ENCODE peak calls at places on chromosomes 7 and 10, in nine cellular contexts. One of them, this sample, is unnamed.

GRCh38 chr10:89633484-89633883 is 11.6 kb downstream of the PANK1 start:
- DNase-seq in fibroblast of lung: peak; percentile 89
- DNase-seq in thoracic aorta: no peak
- DNase-seq in naive thymus-derived CD4-positive, alpha-beta T cell: no peak
- DNase-seq in H7: no peak
- DNase-seq in fibroblast of mammary gland: peak; percentile 85
- DNase-seq in mesendoderm: no peak
- DNase-seq in psoas muscle: no peak
- DNase-seq in BJ: peak; percentile 67
- DNase-seq in this sample: peak; percentile 59

GRCh38 chr10:48309711-48310226 is 3.3 kb downstream of the MAPK8 start:
- DNase-seq in H7: peak; percentile 35
- DNase-seq in psoas muscle: no peak
- DNase-seq in fibroblast of lung: peak; percentile 21
- DNase-seq in thoracic aorta: no peak
- DNase-seq in mesendoderm: no peak
- DNase-seq in BJ: no peak
- DNase-seq in naive thymus-derived CD4-positive, alpha-beta T cell: peak; percentile 5
- DNase-seq in fibroblast of mammary gland: peak; percentile 55
- DNase-seq in this sample: no peak

GRCh38 chr7:45584261-45585210 is 10.4 kb downstream of the ADCY1 start:
- DNase-seq in naive thymus-derived CD4-positive, alpha-beta T cell: no peak
- DNase-seq in psoas muscle: no peak
- DNase-seq in fibroblast of mammary gland: no peak
- DNase-seq in thoracic aorta: no peak
- DNase-seq in fibroblast of lung: no peak
- DNase-seq in BJ: no peak
- DNase-seq in mesendoderm: no peak
- DNase-seq in H7: no peak
- DNase-seq in this sample: no peak

GRCh38 chr7:33932221-33932620 is 26.9 kb downstream of the BMPER start:
- DNase-seq in naive thymus-derived CD4-positive, alpha-beta T cell: no peak
- DNase-seq in fibroblast of lung: no peak
- DNase-seq in psoas muscle: no peak
- DNase-seq in thoracic aorta: no peak
- DNase-seq in H7: no peak
- DNase-seq in BJ: no peak
- DNase-seq in fibroblast of mammary gland: peak; percentile 19
- DNase-seq in mesendoderm: no peak
- DNase-seq in this sample: no peak

GRCh38 chr7:27548304-27548703 is 114.4 kb downstream of the HIBADH start:
- DNase-seq in psoas muscle: no peak
- DNase-seq in fibroblast of lung: no peak
- DNase-seq in BJ: no peak
- DNase-seq in fibroblast of mammary gland: no peak
- DNase-seq in mesendoderm: no peak
- DNase-seq in thoracic aorta: no peak
- DNase-seq in naive thymus-derived CD4-positive, alpha-beta T cell: no peak
- DNase-seq in H7: no peak
- DNase-seq in this sample: no peak

GRCh38 chr10:84138478-84139125 is 707 bp upstream of the GHITM start:
- DNase-seq in psoas muscle: no peak
- DNase-seq in fibroblast of mammary gland: peak; percentile 33
- DNase-seq in fibroblast of lung: peak; percentile 61
- DNase-seq in naive thymus-derived CD4-positive, alpha-beta T cell: no peak
- DNase-seq in thoracic aorta: peak; percentile 4
- DNase-seq in H7: peak; percentile 7
- DNase-seq in BJ: no peak
- DNase-seq in mesendoderm: no peak
- DNase-seq in this sample: no peak

GRCh38 chr7:112416127-112416526 is 34.1 kb upstream of the IFRD1 start:
- DNase-seq in fibroblast of mammary gland: peak; percentile 34
- DNase-seq in thoracic aorta: no peak
- DNase-seq in mesendoderm: no peak
- DNase-seq in BJ: no peak
- DNase-seq in fibroblast of lung: no peak
- DNase-seq in naive thymus-derived CD4-positive, alpha-beta T cell: no peak
- DNase-seq in H7: no peak
- DNase-seq in psoas muscle: no peak
- DNase-seq in this sample: no peak

GRCh38 chr7:152120210-152120609 is 94.7 kb downstream of the GALNT11 start:
- DNase-seq in BJ: no peak
- DNase-seq in naive thymus-derived CD4-positive, alpha-beta T cell: no peak
- DNase-seq in thoracic aorta: no peak
- DNase-seq in psoas muscle: no peak
- DNase-seq in fibroblast of lung: no peak
- DNase-seq in mesendoderm: no peak
- DNase-seq in H7: no peak
- DNase-seq in fibroblast of mammary gland: peak; percentile 8
- DNase-seq in this sample: no peak

GRCh38 chr7:135772639-135773019 is 24.0 kb upstream of the FAM180A start:
- DNase-seq in thoracic aorta: no peak
- DNase-seq in fibroblast of lung: peak; percentile 18
- DNase-seq in naive thymus-derived CD4-positive, alpha-beta T cell: no peak
- DNase-seq in BJ: no peak
- DNase-seq in mesendoderm: peak; percentile 35
- DNase-seq in psoas muscle: no peak
- DNase-seq in fibroblast of mammary gland: no peak
- DNase-seq in H7: no peak
- DNase-seq in this sample: no peak

GRCh38 chr7:155851892-155852291 is 39.6 kb upstream of the SHH start:
- DNase-seq in naive thymus-derived CD4-positive, alpha-beta T cell: no peak
- DNase-seq in fibroblast of lung: no peak
- DNase-seq in psoas muscle: no peak
- DNase-seq in thoracic aorta: no peak
- DNase-seq in fibroblast of mammary gland: no peak
- DNase-seq in mesendoderm: no peak
- DNase-seq in H7: no peak
- DNase-seq in BJ: no peak
- DNase-seq in this sample: no peak

GRCh38 chr7:43569424-43569823 is 13.5 kb upstream of the STK17A start:
- DNase-seq in fibroblast of mammary gland: peak; percentile 83
- DNase-seq in BJ: peak; percentile 71
- DNase-seq in H7: no peak
- DNase-seq in mesendoderm: no peak
- DNase-seq in fibroblast of lung: peak; percentile 71
- DNase-seq in thoracic aorta: no peak
- DNase-seq in psoas muscle: no peak
- DNase-seq in naive thymus-derived CD4-positive, alpha-beta T cell: no peak
- DNase-seq in this sample: no peak

GRCh38 chr10:54880943-54881342 is 79.9 kb upstream of the PCDH15 start:
- DNase-seq in psoas muscle: no peak
- DNase-seq in fibroblast of lung: no peak
- DNase-seq in thoracic aorta: no peak
- DNase-seq in H7: no peak
- DNase-seq in fibroblast of mammary gland: no peak
- DNase-seq in naive thymus-derived CD4-positive, alpha-beta T cell: no peak
- DNase-seq in BJ: no peak
- DNase-seq in mesendoderm: no peak
- DNase-seq in this sample: no peak

GRCh38 chr10:34320265-34320664 is 494.8 kb downstream of the PARD3 start:
- DNase-seq in mesendoderm: no peak
- DNase-seq in naive thymus-derived CD4-positive, alpha-beta T cell: no peak
- DNase-seq in psoas muscle: no peak
- DNase-seq in fibroblast of mammary gland: no peak
- DNase-seq in BJ: no peak
- DNase-seq in thoracic aorta: no peak
- DNase-seq in H7: no peak
- DNase-seq in fibroblast of lung: no peak
- DNase-seq in this sample: no peak

GRCh38 chr7:32611201-32611691 is 116.0 kb downstream of the AVL9 start:
- DNase-seq in fibroblast of lung: peak; percentile 49
- DNase-seq in mesendoderm: no peak
- DNase-seq in naive thymus-derived CD4-positive, alpha-beta T cell: no peak
- DNase-seq in H7: peak; percentile 20
- DNase-seq in psoas muscle: no peak
- DNase-seq in thoracic aorta: no peak
- DNase-seq in BJ: no peak
- DNase-seq in fibroblast of mammary gland: peak; percentile 59
- DNase-seq in this sample: no peak

GRCh38 chr7:16416289-16417282 is 4.8 kb downstream of the CRPPA start:
- DNase-seq in thoracic aorta: no peak
- DNase-seq in BJ: peak; percentile 62
- DNase-seq in fibroblast of lung: peak; percentile 58
- DNase-seq in fibroblast of mammary gland: peak; percentile 86
- DNase-seq in H7: no peak
- DNase-seq in mesendoderm: no peak
- DNase-seq in naive thymus-derived CD4-positive, alpha-beta T cell: no peak
- DNase-seq in psoas muscle: no peak
- DNase-seq in this sample: no peak

GRCh38 chr10:7370511-7370910 is 40.3 kb downstream of the SFMBT2 start:
- DNase-seq in thoracic aorta: no peak
- DNase-seq in fibroblast of lung: peak; percentile 37
- DNase-seq in mesendoderm: no peak
- DNase-seq in psoas muscle: no peak
- DNase-seq in BJ: no peak
- DNase-seq in fibroblast of mammary gland: no peak
- DNase-seq in H7: no peak
- DNase-seq in naive thymus-derived CD4-positive, alpha-beta T cell: no peak
- DNase-seq in this sample: no peak

GRCh38 chr7:82393821-82394220 is 49.8 kb downstream of the CACNA2D1 start:
- DNase-seq in mesendoderm: no peak
- DNase-seq in H7: no peak
- DNase-seq in naive thymus-derived CD4-positive, alpha-beta T cell: no peak
- DNase-seq in fibroblast of mammary gland: no peak
- DNase-seq in thoracic aorta: no peak
- DNase-seq in BJ: no peak
- DNase-seq in psoas muscle: no peak
- DNase-seq in fibroblast of lung: no peak
- DNase-seq in this sample: no peak

GRCh38 chr7:130891254-130892094 is 157.5 kb upstream of the KLF14 start:
- DNase-seq in naive thymus-derived CD4-positive, alpha-beta T cell: no peak
- DNase-seq in mesendoderm: no peak
- DNase-seq in psoas muscle: peak; percentile 63
- DNase-seq in H7: no peak
- DNase-seq in fibroblast of lung: peak; percentile 98
- DNase-seq in fibroblast of mammary gland: peak; percentile 98
- DNase-seq in thoracic aorta: peak; percentile 58
- DNase-seq in BJ: peak; percentile 91
- DNase-seq in this sample: peak; percentile 87

GRCh38 chr10:14345262-14345661 is 14.5 kb upstream of the FRMD4A start:
- DNase-seq in fibroblast of mammary gland: no peak
- DNase-seq in H7: no peak
- DNase-seq in fibroblast of lung: no peak
- DNase-seq in BJ: no peak
- DNase-seq in psoas muscle: no peak
- DNase-seq in naive thymus-derived CD4-positive, alpha-beta T cell: no peak
- DNase-seq in mesendoderm: no peak
- DNase-seq in thoracic aorta: no peak
- DNase-seq in this sample: no peak

GRCh38 chr7:130927564-130927963 is 193.6 kb upstream of the KLF14 start:
- DNase-seq in fibroblast of lung: no peak
- DNase-seq in psoas muscle: no peak
- DNase-seq in mesendoderm: no peak
- DNase-seq in H7: no peak
- DNase-seq in thoracic aorta: no peak
- DNase-seq in fibroblast of mammary gland: no peak
- DNase-seq in BJ: no peak
- DNase-seq in naive thymus-derived CD4-positive, alpha-beta T cell: no peak
- DNase-seq in this sample: no peak

DNA sequence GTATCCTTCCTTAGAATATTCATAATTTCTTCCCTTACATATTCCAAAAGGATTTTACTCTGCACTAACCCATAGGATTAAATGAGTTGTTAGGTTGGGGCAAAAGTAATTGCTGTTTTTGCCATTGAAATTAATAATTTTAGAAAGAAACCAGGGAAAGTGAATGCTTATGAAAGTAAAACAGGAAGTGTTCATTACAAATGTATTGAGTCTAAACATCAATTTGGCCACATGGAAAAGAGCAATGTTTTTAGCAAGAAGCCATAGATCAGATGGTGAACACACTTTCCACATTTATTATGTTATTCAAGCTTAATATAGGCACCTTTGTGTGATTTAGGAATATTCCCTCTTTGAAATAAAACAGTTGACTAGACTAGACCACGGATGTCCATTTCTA is 102.9 kb downstream of the SUGCT start:
- DNase-seq in naive thymus-derived CD4-positive, alpha-beta T cell: no peak
- DNase-seq in fibroblast of mammary gland: no peak
- DNase-seq in mesendoderm: no peak
- DNase-seq in psoas muscle: no peak
- DNase-seq in thoracic aorta: no peak
- DNase-seq in BJ: no peak
- DNase-seq in H7: no peak
- DNase-seq in fibroblast of lung: no peak
- DNase-seq in this sample: no peak
- H3K4me3 ChIP-seq in naive thymus-derived CD4-positive, alpha-beta T cell: no peak overlapping the region
- H3K4me3 ChIP-seq in fibroblast of mammary gland: no peak overlapping the region
- H3K4me3 ChIP-seq in mesendoderm: no peak overlapping the region
- H3K4me3 ChIP-seq in psoas muscle: no peak overlapping the region
- H3K4me3 ChIP-seq in thoracic aorta: no peak overlapping the region
- H3K4me3 ChIP-seq in BJ: no peak overlapping the region
- H3K4me3 ChIP-seq in H7: no peak overlapping the region
- H3K4me3 ChIP-seq in fibroblast of lung: no peak overlapping the region
- H3K4me3 ChIP-seq in this sample: no peak overlapping the region

DNA sequence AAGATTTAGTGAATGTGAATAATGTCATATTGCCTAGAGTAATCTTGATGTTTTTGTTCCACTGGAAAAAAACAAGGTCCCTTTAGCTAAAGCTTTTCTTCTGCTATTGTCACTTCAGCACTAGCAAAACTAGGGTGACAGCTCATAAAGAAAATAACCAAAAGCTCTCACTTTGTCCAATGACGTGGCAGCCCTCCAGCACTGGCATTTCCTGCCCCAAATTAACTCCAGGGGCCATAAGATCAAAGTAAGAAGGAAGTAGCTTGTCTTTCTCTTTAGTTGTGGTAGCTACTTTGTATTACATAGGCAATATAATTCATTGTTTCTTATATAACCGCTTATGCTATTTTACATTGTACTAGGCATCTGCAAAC is 47.3 kb downstream of the LRRN3 start:
- DNase-seq in thoracic aorta: peak; percentile 20
- DNase-seq in mesendoderm: peak; percentile 42
- DNase-seq in H7: no peak
- DNase-seq in fibroblast of mammary gland: peak; percentile 64
- DNase-seq in psoas muscle: peak; percentile 17
- DNase-seq in naive thymus-derived CD4-positive, alpha-beta T cell: peak; percentile 46
- DNase-seq in BJ: no peak
- DNase-seq in fibroblast of lung: peak; percentile 44
- DNase-seq in this sample: no peak
- H3K4me3 ChIP-seq in thoracic aorta: peak overlapping the region; percentile 45
- H3K4me3 ChIP-seq in mesendoderm: no peak overlapping the region
- H3K4me3 ChIP-seq in H7: no peak overlapping the region
- H3K4me3 ChIP-seq in fibroblast of mammary gland: no peak overlapping the region
- H3K4me3 ChIP-seq in psoas muscle: no peak overlapping the region
- H3K4me3 ChIP-seq in naive thymus-derived CD4-positive, alpha-beta T cell: no peak overlapping the region
- H3K4me3 ChIP-seq in BJ: no peak overlapping the region
- H3K4me3 ChIP-seq in fibroblast of lung: no peak overlapping the region
- H3K4me3 ChIP-seq in this sample: no peak overlapping the region

GRCh38 chr10:45377321-45377720 is 3.3 kb downstream of the ALOX5 start:
- DNase-seq in thoracic aorta: no peak
- DNase-seq in naive thymus-derived CD4-positive, alpha-beta T cell: no peak
- DNase-seq in psoas muscle: no peak
- DNase-seq in fibroblast of mammary gland: no peak
- DNase-seq in BJ: no peak
- DNase-seq in mesendoderm: no peak
- DNase-seq in fibroblast of lung: no peak
- DNase-seq in H7: no peak
- DNase-seq in this sample: no peak
- H3K4me3 ChIP-seq in thoracic aorta: no peak overlapping the region
- H3K4me3 ChIP-seq in naive thymus-derived CD4-positive, alpha-beta T cell: no peak overlapping the region
- H3K4me3 ChIP-seq in psoas muscle: no peak overlapping the region
- H3K4me3 ChIP-seq in fibroblast of mammary gland: no peak overlapping the region
- H3K4me3 ChIP-seq in BJ: no peak overlapping the region
- H3K4me3 ChIP-seq in mesendoderm: no peak overlapping the region
- H3K4me3 ChIP-seq in fibroblast of lung: no peak overlapping the region
- H3K4me3 ChIP-seq in H7: no peak overlapping the region
- H3K4me3 ChIP-seq in this sample: no peak overlapping the region

GRCh38 chr10:90857635-90858488 is at the start of gene HTR7:
- DNase-seq in H7: peak; percentile 93
- DNase-seq in naive thymus-derived CD4-positive, alpha-beta T cell: peak; percentile 78
- DNase-seq in fibroblast of lung: peak; percentile 41
- DNase-seq in mesendoderm: peak; percentile 75
- DNase-seq in BJ: no peak
- DNase-seq in fibroblast of mammary gland: peak; percentile 33
- DNase-seq in thoracic aorta: no peak
- DNase-seq in psoas muscle: peak; percentile 62
- DNase-seq in this sample: no peak
- H3K4me3 ChIP-seq in H7: peak within 1 kb of the TSS; percentile 80
- H3K4me3 ChIP-seq in naive thymus-derived CD4-positive, alpha-beta T cell: peak within 1 kb of the TSS; percentile 63
- H3K4me3 ChIP-seq in fibroblast of lung: peak within 1 kb of the TSS; percentile 52
- H3K4me3 ChIP-seq in mesendoderm: peak within 1 kb of the TSS; percentile 76
- H3K4me3 ChIP-seq in BJ: peak within 1 kb of the TSS; percentile 62
- H3K4me3 ChIP-seq in fibroblast of mammary gland: peak within 1 kb of the TSS; percentile 61
- H3K4me3 ChIP-seq in thoracic aorta: peak within 1 kb of the TSS; percentile 89
- H3K4me3 ChIP-seq in psoas muscle: peak within 1 kb of the TSS; percentile 69
- H3K4me3 ChIP-seq in this sample: peak within 1 kb of the TSS; percentile 65

This sample was measured in gastrocnemius medialis.